ENCODE peak calls at places on chromosomes 1 and 21, in four cellular contexts. One of them, this sample, is unnamed.

GRCh38 chr1:230730979-230731378 is 16.2 kb upstream of the CAPN9 start:
- DNase-seq in CD8-positive, alpha-beta memory T cell: no peak
- DNase-seq in psoas muscle: no peak
- DNase-seq in RWPE1: no peak
- DNase-seq in this sample: no peak

GRCh38 chr1:225462429-225462713 is 34.5 kb upstream of the LBR start:
- DNase-seq in psoas muscle: peak
- DNase-seq in CD8-positive, alpha-beta memory T cell: no peak
- DNase-seq in RWPE1: no peak
- DNase-seq in this sample: no peak

GRCh38 chr1:19647643-19648042 is 3.5 kb downstream of the NBL1 start:
- DNase-seq in CD8-positive, alpha-beta memory T cell: peak
- DNase-seq in RWPE1: no peak
- DNase-seq in psoas muscle: no peak
- DNase-seq in this sample: no peak

GRCh38 chr1:983736-984475 is 2.0 kb upstream of the PERM1 start:
- DNase-seq in CD8-positive, alpha-beta memory T cell: peak
- DNase-seq in psoas muscle: peak
- DNase-seq in RWPE1: peak
- DNase-seq in this sample: no peak

GRCh38 chr1:180786633-180787032 is 126.1 kb upstream of the KIAA1614 start:
- DNase-seq in psoas muscle: no peak
- DNase-seq in CD8-positive, alpha-beta memory T cell: no peak
- DNase-seq in RWPE1: no peak
- DNase-seq in this sample: no peak

GRCh38 chr1:228860911-228861829 is 125.9 kb downstream of the RHOU start:
- DNase-seq in RWPE1: peak
- DNase-seq in CD8-positive, alpha-beta memory T cell: no peak
- DNase-seq in psoas muscle: no peak
- DNase-seq in this sample: no peak

GRCh38 chr1:29260531-29260930 is 24.2 kb downstream of the PTPRU start:
- DNase-seq in CD8-positive, alpha-beta memory T cell: no peak
- DNase-seq in psoas muscle: no peak
- DNase-seq in RWPE1: no peak
- DNase-seq in this sample: peak

GRCh38 chr1:149848340-149848771 is 51.0 kb upstream of the BOLA1 start:
- DNase-seq in CD8-positive, alpha-beta memory T cell: no peak
- DNase-seq in RWPE1: no peak
- DNase-seq in psoas muscle: no peak
- DNase-seq in this sample: no peak

GRCh38 chr1:62358974-62359373 is 39.7 kb upstream of the KANK4 start:
- DNase-seq in RWPE1: no peak
- DNase-seq in CD8-positive, alpha-beta memory T cell: no peak
- DNase-seq in psoas muscle: no peak
- DNase-seq in this sample: no peak

GRCh38 chr1:153533689-153534201 is 2.0 kb downstream of the S100A6 start:
- DNase-seq in CD8-positive, alpha-beta memory T cell: no peak
- DNase-seq in RWPE1: peak
- DNase-seq in psoas muscle: peak
- DNase-seq in this sample: peak

GRCh38 chr1:212782422-212783154 is 9.0 kb downstream of the NSL1 start:
- DNase-seq in RWPE1: peak
- DNase-seq in CD8-positive, alpha-beta memory T cell: no peak
- DNase-seq in psoas muscle: no peak
- DNase-seq in this sample: no peak

GRCh38 chr1:3483801-3484444 is 29.5 kb downstream of the ARHGEF16 start:
- DNase-seq in psoas muscle: peak
- DNase-seq in RWPE1: peak
- DNase-seq in CD8-positive, alpha-beta memory T cell: no peak
- DNase-seq in this sample: no peak

GRCh38 chr21:29192999-29193563 is 62.6 kb downstream of the MAP3K7CL start:
- DNase-seq in RWPE1: no peak
- DNase-seq in CD8-positive, alpha-beta memory T cell: no peak
- DNase-seq in psoas muscle: no peak
- DNase-seq in this sample: no peak

GRCh38 chr1:240310226-240310925 is 218.7 kb downstream of the FMN2 start:
- DNase-seq in RWPE1: peak
- DNase-seq in CD8-positive, alpha-beta memory T cell: no peak
- DNase-seq in psoas muscle: no peak
- DNase-seq in this sample: no peak

GRCh38 chr1:109379422-109379821 is 18.3 kb downstream of the SORT1 start:
- DNase-seq in RWPE1: no peak
- DNase-seq in CD8-positive, alpha-beta memory T cell: no peak
- DNase-seq in psoas muscle: no peak
- DNase-seq in this sample: no peak

GRCh38 chr1:179079113-179079761 is 2.6 kb upstream of the TOR3A start:
- DNase-seq in CD8-positive, alpha-beta memory T cell: peak
- DNase-seq in psoas muscle: no peak
- DNase-seq in RWPE1: peak
- DNase-seq in this sample: no peak

GRCh38 chr1:24981632-24982007 is 51.5 kb upstream of the RUNX3 start:
- DNase-seq in RWPE1: no peak
- DNase-seq in psoas muscle: peak
- DNase-seq in CD8-positive, alpha-beta memory T cell: peak
- DNase-seq in this sample: no peak

GRCh38 chr1:212760126-212760823 is 31.3 kb downstream of the NSL1 start:
- DNase-seq in RWPE1: no peak
- DNase-seq in psoas muscle: no peak
- DNase-seq in CD8-positive, alpha-beta memory T cell: no peak
- DNase-seq in this sample: no peak

GRCh38 chr1:15835741-15836510 is 11.6 kb upstream of the SPEN start:
- DNase-seq in psoas muscle: peak
- DNase-seq in RWPE1: peak
- DNase-seq in CD8-positive, alpha-beta memory T cell: peak
- DNase-seq in this sample: peak

GRCh38 chr1:15835205-15835740 is 12.2 kb upstream of the SPEN start:
- DNase-seq in RWPE1: no peak
- DNase-seq in psoas muscle: no peak
- DNase-seq in CD8-positive, alpha-beta memory T cell: no peak
- DNase-seq in this sample: no peak

GRCh38 chr1:15833069-15833679 is 14.3 kb upstream of the SPEN start:
- DNase-seq in psoas muscle: peak
- DNase-seq in CD8-positive, alpha-beta memory T cell: peak
- DNase-seq in RWPE1: peak
- DNase-seq in this sample: peak

GRCh38 chr1:15833842-15834405 is 13.6 kb upstream of the SPEN start:
- DNase-seq in RWPE1: peak
- DNase-seq in psoas muscle: no peak
- DNase-seq in CD8-positive, alpha-beta memory T cell: no peak
- DNase-seq in this sample: no peak

DNA sequence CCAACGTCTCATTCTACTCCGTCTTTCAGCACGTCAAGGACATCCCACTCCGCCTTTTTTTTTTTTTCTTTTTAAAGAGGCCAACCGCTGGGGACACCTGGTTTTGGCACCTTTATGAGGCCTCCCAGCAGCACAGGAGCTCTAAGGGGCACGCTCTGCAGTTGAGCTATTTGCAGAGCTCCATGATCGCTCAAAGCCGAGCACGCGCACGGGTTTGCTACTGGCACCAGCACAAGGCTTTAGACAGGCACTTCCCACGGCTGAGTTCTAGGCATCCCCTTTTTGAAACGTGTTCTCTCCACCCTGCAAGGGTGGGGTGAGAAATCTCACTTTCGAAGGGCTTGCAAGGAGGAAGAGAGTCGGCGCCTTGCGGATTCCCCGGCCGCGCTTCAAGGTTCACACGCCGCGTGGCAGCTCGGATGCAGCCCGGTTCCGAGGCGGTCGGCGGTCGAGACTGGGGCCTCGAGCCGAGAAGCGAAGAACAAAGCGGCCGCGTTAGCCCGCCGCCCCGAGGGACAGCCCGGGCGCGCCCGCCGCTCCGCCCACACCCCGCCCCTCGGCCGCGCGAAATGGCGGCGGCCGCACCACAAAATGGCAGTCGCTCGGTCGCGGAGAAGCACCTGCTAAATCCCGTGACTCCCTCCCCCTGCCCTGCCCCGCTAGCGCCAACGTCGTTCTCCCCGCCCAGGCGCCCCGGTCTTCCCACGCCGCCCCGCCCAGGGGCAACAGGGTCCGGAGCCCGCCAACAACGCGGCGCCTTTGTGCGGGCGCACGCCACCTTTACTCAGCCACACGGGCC is 12.9 kb upstream of the SPEN start:
- DNase-seq in RWPE1: peak
- DNase-seq in CD8-positive, alpha-beta memory T cell: peak
- DNase-seq in psoas muscle: peak
- DNase-seq in this sample: peak
- H3K27ac ChIP-seq in RWPE1: peak
- H3K27ac ChIP-seq in CD8-positive, alpha-beta memory T cell: peak
- H3K27ac ChIP-seq in psoas muscle: peak
- H3K27ac ChIP-seq in this sample: peak

GRCh38 chr1:43229831-43230780 is 39.7 kb upstream of the TMEM125 start:
- DNase-seq in RWPE1: no peak
- DNase-seq in psoas muscle: no peak
- DNase-seq in CD8-positive, alpha-beta memory T cell: no peak
- DNase-seq in this sample: peak
- H3K27ac ChIP-seq in RWPE1: no peak
- H3K27ac ChIP-seq in psoas muscle: no peak
- H3K27ac ChIP-seq in CD8-positive, alpha-beta memory T cell: no peak
- H3K27ac ChIP-seq in this sample: no peak

DNA sequence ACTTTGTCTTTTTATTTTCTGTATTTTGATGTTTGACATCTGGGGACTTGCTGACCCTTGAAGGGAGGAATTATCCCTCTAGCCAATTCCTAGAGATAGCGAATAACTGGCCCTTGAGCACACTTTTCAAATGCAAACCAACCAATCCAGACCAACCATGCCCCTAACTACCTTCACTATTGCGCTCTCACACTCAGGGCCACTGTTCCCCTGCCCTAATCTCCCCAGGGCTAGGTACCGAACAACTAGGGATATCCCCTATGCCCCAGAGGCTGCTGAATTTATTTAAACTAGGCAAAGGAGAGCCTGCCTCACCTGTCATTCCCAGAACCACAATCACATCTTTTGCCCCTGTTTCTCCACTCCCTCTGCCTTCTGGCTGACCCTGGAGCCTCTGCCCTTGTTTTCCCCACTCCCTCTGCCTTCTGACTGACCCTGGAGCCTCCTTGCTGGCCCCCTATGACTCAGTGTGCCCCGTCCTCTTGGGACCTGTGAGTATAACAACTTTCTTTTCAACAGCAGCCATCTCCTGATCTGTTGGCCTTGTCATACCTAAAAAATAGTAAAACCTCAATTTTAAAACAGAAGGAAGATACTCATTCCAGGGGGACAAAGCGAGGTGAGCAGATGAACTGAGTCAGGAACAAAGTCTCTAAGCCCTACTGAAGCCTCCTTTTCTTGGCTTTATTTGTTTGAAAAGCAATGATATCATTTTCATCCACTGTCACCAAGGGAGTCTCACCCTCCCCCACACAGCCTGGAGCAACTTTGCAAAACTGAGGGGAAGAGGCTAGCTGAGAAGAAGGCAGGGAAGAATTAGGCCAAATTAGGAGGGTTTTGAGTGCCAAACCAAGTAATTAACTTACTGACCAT is 115.5 kb downstream of the NMNAT2 start:
- DNase-seq in CD8-positive, alpha-beta memory T cell: no peak
- DNase-seq in RWPE1: no peak
- DNase-seq in psoas muscle: no peak
- DNase-seq in this sample: no peak
- H3K27ac ChIP-seq in CD8-positive, alpha-beta memory T cell: no peak
- H3K27ac ChIP-seq in RWPE1: no peak
- H3K27ac ChIP-seq in psoas muscle: no peak
- H3K27ac ChIP-seq in this sample: peak

GRCh38 chr21:18495553-18495952 is 92.0 kb upstream of the TMPRSS15 start:
- DNase-seq in CD8-positive, alpha-beta memory T cell: no peak
- DNase-seq in psoas muscle: no peak
- DNase-seq in RWPE1: no peak
- DNase-seq in this sample: no peak

GRCh38 chr21:18498428-18498827 is 94.8 kb upstream of the TMPRSS15 start:
- DNase-seq in CD8-positive, alpha-beta memory T cell: no peak
- DNase-seq in psoas muscle: no peak
- DNase-seq in RWPE1: no peak
- DNase-seq in this sample: no peak

DNA sequence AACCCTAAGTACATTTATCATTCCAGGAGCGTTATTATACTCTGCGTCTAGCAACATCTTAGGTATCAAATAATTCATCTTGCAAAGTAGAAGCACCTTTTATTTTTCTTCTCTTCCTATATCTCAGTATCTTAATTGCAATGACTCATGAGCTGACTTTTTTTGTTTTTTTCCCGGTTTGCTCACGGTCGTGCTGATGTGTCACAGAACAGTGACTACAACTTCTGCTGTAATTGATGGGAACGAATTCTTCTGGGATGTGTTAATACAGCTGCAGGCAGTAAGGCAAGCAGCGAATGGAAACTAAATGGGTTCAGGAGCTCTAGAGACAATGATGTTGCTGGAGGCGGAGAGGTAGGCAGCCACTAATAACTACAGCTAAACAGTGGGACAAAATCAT is 89.8 kb upstream of the TMPRSS15 start:
- DNase-seq in psoas muscle: no peak
- DNase-seq in RWPE1: peak
- DNase-seq in CD8-positive, alpha-beta memory T cell: no peak
- DNase-seq in this sample: no peak
- H3K27ac ChIP-seq in psoas muscle: no peak
- H3K27ac ChIP-seq in RWPE1: no peak
- H3K27ac ChIP-seq in CD8-positive, alpha-beta memory T cell: no peak
- H3K27ac ChIP-seq in this sample: no peak

GRCh38 chr1:26161408-26162219 is 2.7 kb downstream of the FAM110D start:
- DNase-seq in psoas muscle: peak
- DNase-seq in CD8-positive, alpha-beta memory T cell: peak
- DNase-seq in RWPE1: peak
- DNase-seq in this sample: peak
- H3K27ac ChIP-seq in psoas muscle: peak
- H3K27ac ChIP-seq in CD8-positive, alpha-beta memory T cell: peak
- H3K27ac ChIP-seq in RWPE1: peak
- H3K27ac ChIP-seq in this sample: peak

GRCh38 chr1:8020032-8020431 is 6.1 kb downstream of the ERRFI1 start:
- DNase-seq in RWPE1: peak
- DNase-seq in psoas muscle: no peak
- DNase-seq in CD8-positive, alpha-beta memory T cell: no peak
- DNase-seq in this sample: no peak
- H3K27ac ChIP-seq in RWPE1: peak
- H3K27ac ChIP-seq in psoas muscle: peak
- H3K27ac ChIP-seq in CD8-positive, alpha-beta memory T cell: no peak
- H3K27ac ChIP-seq in this sample: peak